ENCODE peak calls at places on chromosomes 3 and 15, in five cellular contexts. A is A172; J is fibroblast of lung; Z is HCT116; H is activated effector memory CD4-positive, alpha-beta T cell treated with anti-CD3 and anti-CD28 coated beads, Interleukin-2, amount 50 U/mL, for 16 hours. I is an unnamed sample.
A peak's percentile ranks its signal among the peaks of the same experiment; 100 is the strongest.

GRCh38 chr15:90594297-90594696 is 64.6 kb downstream of the CRTC3 start:
- DNase-seq in A (peak; percentile 11), J (peak; percentile 45), Z (no peak), H (peak; percentile 91), I (peak; percentile 77)

GRCh38 chr3:188076176-188076575 is 77.8 kb upstream of the LPP start:
- DNase-seq in A (no peak), J (no peak), Z (no peak), H (no peak), I (no peak)

GRCh38 chr15:101808201-101808600 is 3.8 kb upstream of the OR4F15 start:
- DNase-seq in A (peak; percentile 71), J (peak; percentile 73), Z (no peak), H (no peak), I (no peak)

GRCh38 chr3:31343075-31343474 is 189.7 kb upstream of the STT3B start:
- DNase-seq in A (no peak), J (peak; percentile 81), Z (no peak), H (no peak), I (no peak)

GRCh38 chr3:194095464-194095863 is 40.5 kb upstream of the HES1 start:
- DNase-seq in A (no peak), J (no peak), Z (no peak), H (no peak), I (no peak)

GRCh38 chr3:182970811-182971418 is 9.4 kb downstream of the DCUN1D1 start:
- DNase-seq in A (no peak), J (no peak), Z (no peak), H (no peak), I (no peak)

GRCh38 chr3:129577925-129578742 is 28.3 kb downstream of the PLXND1 start:
- DNase-seq in A (no peak), J (no peak), Z (no peak), H (no peak), I (no peak)

GRCh38 chr3:133535971-133536634 is 37.4 kb upstream of the CDV3 start:
- DNase-seq in A (peak; percentile 84), J (peak; percentile 92), Z (no peak), H (no peak), I (no peak)

GRCh38 chr3:4219227-4219568 is 84.0 kb upstream of the SETMAR start:
- DNase-seq in A (no peak), J (no peak), Z (no peak), H (no peak), I (no peak)

GRCh38 chr15:52337198-52337853 is 41.7 kb upstream of the MYO5C start:
- DNase-seq in A (peak; percentile 57), J (peak; percentile 82), Z (no peak), H (no peak), I (no peak)

GRCh38 chr3:168467085-168467714 is 371.5 kb upstream of the GOLIM4 start:
- DNase-seq in A (peak; percentile 64), J (peak; percentile 33), Z (no peak), H (no peak), I (no peak)

I was measured in omental fat pad.